ENCODE peak calls at places on chromosomes 5 and 9, in six cellular contexts. S is RWPE1; W is bronchial epithelial cell; F is T-helper 2 cell; G is stimulated activated CD8-positive, alpha-beta memory T cell treated with anti-CD3 and anti-CD28 coated beads, Interleukin-7, amount 100 ng/mL, for 4 hours; X is fibroblast of lung. I is an unnamed sample.

GRCh38 chr9:121902483-121903135 is 190.5 kb downstream of the TTLL11 start:
- DNase-seq in S (no peak), W (peak; percentile 59), F (no peak), G (no peak), X (peak; percentile 96), I (no peak)

GRCh38 chr9:15724006-15724405 is 171.2 kb downstream of the CCDC171 start:
- DNase-seq in S (no peak), W (no peak), F (no peak), G (no peak), X (peak; percentile 87), I (peak; percentile 18)

GRCh38 chr5:93087326-93087725 is 493.7 kb downstream of the NR2F1-AS1 start:
- DNase-seq in S (no peak), W (peak; percentile 79), F (no peak), G (no peak), X (no peak), I (no peak)

GRCh38 chr5:143641549-143641955 is 170.4 kb upstream of the HMHB1 start:
- DNase-seq in S (no peak), W (no peak), F (no peak), G (no peak), X (peak; percentile 79), I (no peak)

GRCh38 chr5:179909224-179909623 is 1.5 kb upstream of the TBC1D9B start:
- DNase-seq in S (no peak), W (no peak), F (no peak), G (no peak), X (no peak), I (no peak)

GRCh38 chr5:122237906-122238305 is 74.1 kb upstream of the SNCAIP start:
- DNase-seq in S (no peak), W (peak; percentile 15), F (no peak), G (no peak), X (no peak), I (no peak)

GRCh38 chr5:180133971-180134508 is 62.5 kb upstream of the RNF130 start:
- DNase-seq in S (no peak), W (no peak), F (no peak), G (no peak), X (no peak), I (no peak)

GRCh38 chr5:8650197-8650596 is 781.2 kb downstream of the MTRR start:
- DNase-seq in S (no peak), W (no peak), F (no peak), G (no peak), X (no peak), I (peak; percentile 87)

GRCh38 chr9:119343161-119343720 is 26.0 kb downstream of the BRINP1 start:
- DNase-seq in S (no peak), W (no peak), F (no peak), G (no peak), X (no peak), I (no peak)

GRCh38 chr5:170225326-170226137 is 7.3 kb upstream of the C5orf58 start:
- DNase-seq in S (peak; percentile 75), W (peak; percentile 58), F (peak; percentile 35), G (peak; percentile 63), X (peak; percentile 69), I (peak; percentile 50)

GRCh38 chr9:88922091-88922490 is 69.2 kb upstream of the S1PR3 start:
- DNase-seq in S (no peak), W (no peak), F (no peak), G (no peak), X (no peak), I (no peak)

GRCh38 chr9:91159664-91160121 is 202.0 kb downstream of the AUH start:
- DNase-seq in S (no peak), W (no peak), F (no peak), G (no peak), X (no peak), I (no peak)

GRCh38 chr5:50535393-50535792 is 94.3 kb upstream of the EMB start:
- DNase-seq in S (no peak), W (no peak), F (no peak), G (no peak), X (no peak), I (no peak)

GRCh38 chr5:63125862-63126261 is 547.2 kb downstream of the LRRC70 start:
- DNase-seq in S (peak; percentile 65), W (peak; percentile 72), F (no peak), G (no peak), X (peak; percentile 59), I (peak; percentile 86)

GRCh38 chr5:137218896-137219295 is 280.2 kb downstream of the SPOCK1 start:
- DNase-seq in S (no peak), W (peak; percentile 55), F (no peak), G (no peak), X (no peak), I (no peak)

GRCh38 chr5:132963175-132964104 is at the start of gene AFF4:
- DNase-seq in S (peak; percentile 96), W (peak; percentile 84), F (peak; percentile 66), G (peak; percentile 71), X (peak; percentile 97), I (peak; percentile 81)

GRCh38 chr9:26245072-26245471 is 566.8 kb upstream of the TUSC1 start:
- DNase-seq in S (no peak), W (no peak), F (no peak), G (no peak), X (no peak), I (peak; percentile 76)

GRCh38 chr9:74960548-74960947 is 7.8 kb upstream of the C9orf40 start:
- DNase-seq in S (peak; percentile 55), W (peak; percentile 90), F (no peak), G (no peak), X (peak; percentile 59), I (peak; percentile 79)

GRCh38 chr5:111932628-111933027 is 175.6 kb upstream of the NREP start:
- DNase-seq in S (peak; percentile 59), W (peak; percentile 48), F (no peak), G (no peak), X (no peak), I (no peak)

GRCh38 chr9:131276107-131276888 is at the start of gene FAM78A:
- DNase-seq in S (no peak), W (no peak), F (no peak), G (no peak), X (no peak), I (no peak)

GRCh38 chr9:5869315-5870019 is 21.2 kb upstream of the MLANA start:
- DNase-seq in S (peak; percentile 8), W (peak; percentile 15), F (no peak), G (no peak), X (no peak), I (no peak)

GRCh38 chr5:39138892-39139291 is 64.7 kb upstream of the RICTOR start:
- DNase-seq in S (peak; percentile 67), W (peak; percentile 99), F (no peak), G (no peak), X (peak; percentile 87), I (peak; percentile 45)

GRCh38 chr5:141692919-141693848 is 11.2 kb upstream of the ARAP3 start:
- DNase-seq in S (peak; percentile 31), W (peak; percentile 58), F (no peak), G (peak; percentile 73), X (peak; percentile 11), I (no peak)

GRCh38 chr5:23963449-23963848 is 456.0 kb downstream of the PRDM9 start:
- DNase-seq in S (no peak), W (no peak), F (no peak), G (no peak), X (no peak), I (no peak)

GRCh38 chr9:123073441-123073840 is 40.0 kb downstream of the GPR21 start:
- DNase-seq in S (no peak), W (no peak), F (no peak), G (no peak), X (no peak), I (no peak)

GRCh38 chr9:5455181-5455580 is 4.8 kb downstream of the CD274 start:
- DNase-seq in S (peak; percentile 30), W (peak; percentile 96), F (no peak), G (no peak), X (peak; percentile 37), I (peak; percentile 87)

GRCh38 chr5:116452774-116453368 is 121.8 kb downstream of the SEMA6A start:
- DNase-seq in S (no peak), W (peak; percentile 4), F (no peak), G (no peak), X (no peak), I (peak; percentile 68)

GRCh38 chr9:125476645-125477044 is 215.0 kb downstream of the GAPVD1 start:
- DNase-seq in S (no peak), W (no peak), F (no peak), G (no peak), X (no peak), I (peak; percentile 57)

GRCh38 chr5:58322453-58322852 is 137.4 kb downstream of the PLK2 start:
- DNase-seq in S (no peak), W (peak; percentile 29), F (no peak), G (no peak), X (no peak), I (peak; percentile 63)

GRCh38 chr9:86720893-86721698 is 226.2 kb downstream of the GAS1 start:
- DNase-seq in S (peak; percentile 34), W (peak; percentile 81), F (no peak), G (no peak), X (no peak), I (peak; percentile 31)

GRCh38 chr9:99819484-99820329 is 2.0 kb upstream of the NR4A3 start:
- DNase-seq in S (peak; percentile 96), W (peak; percentile 72), F (peak; percentile 88), G (peak; percentile 91), X (peak; percentile 97), I (peak; percentile 74)

GRCh38 chr9:90300901-90301688 is 341.5 kb downstream of the DIRAS2 start:
- DNase-seq in S (peak; percentile 96), W (peak; percentile 92), F (no peak), G (no peak), X (peak; percentile 91), I (peak; percentile 96)

GRCh38 chr5:131671409-131671808 is 36.4 kb upstream of the RAPGEF6 start:
- DNase-seq in S (no peak), W (no peak), F (no peak), G (no peak), X (no peak), I (no peak)

GRCh38 chr5:170070556-170071412 is 34.9 kb upstream of the FOXI1 start:
- DNase-seq in S (peak; percentile 53), W (peak; percentile 4), F (no peak), G (no peak), X (peak; percentile 54), I (peak; percentile 30)

GRCh38 chr5:150540615-150541396 is 32.9 kb downstream of the NDST1 start:
- DNase-seq in S (peak; percentile 86), W (peak; percentile 93), F (no peak), G (no peak), X (peak; percentile 95), I (peak; percentile 83)

GRCh38 chr5:151664694-151665583 is 21.8 kb downstream of the SPARC start:
- DNase-seq in S (peak; percentile 36), W (no peak), F (no peak), G (no peak), X (peak; percentile 96), I (peak; percentile 21)

I was measured in renal cortical epithelial cell.